ENCODE peak calls at places on chromosomes 4 and X, in five cellular contexts. C is lower lobe of right lung, M is left lung, P is HepG2, V is body of pancreas. S is an unnamed sample. For H3K27me3 and H3K9me3, the result is how much of the 10 kb centered on the place peaks cover.

GRCh38 chr4:113958766-113959540 is 20.5 kb downstream of the ARSJ start:
- ATAC-seq in C (peak), M (peak), P (peak), V (peak), S (peak)

GRCh38 chr4:37601527-37601926 is 84.6 kb downstream of the RELL1 start:
- ATAC-seq in C (peak), M (peak), P (no peak), V (no peak), S (no peak)

GRCh38 chrX:96424007-96424406 is 260.6 kb upstream of the DIAPH2 start:
- ATAC-seq in C (no peak), M (peak), P (no peak), V (no peak), S (peak)

GRCh38 chr4:56757270-56757746 is 64.2 kb downstream of the SPINK2 start:
- ATAC-seq in C (peak), M (peak), P (peak), V (no peak), S (no peak)

GRCh38 chr4:1604706-1605205 is 79.4 kb downstream of the FAM53A start:
- ATAC-seq in C (peak), M (peak), P (peak), V (peak), S (no peak)

GRCh38 chr4:142405021-142405991 is 440.8 kb downstream of the INPP4B start:
- ATAC-seq in C (peak), M (peak), P (peak), V (peak), S (peak)

GRCh38 chrX:17377795-17378194 is 2.8 kb downstream of the NHS start:
- ATAC-seq in C (no peak), M (no peak), P (no peak), V (no peak), S (no peak)

GRCh38 chr4:158172196-158172557 is 648 bp downstream of the GASK1B start:
- ATAC-seq in C (no peak), M (peak), P (no peak), V (no peak), S (no peak)

GRCh38 chr4:186946682-186947294 is 223.1 kb upstream of the FAT1 start:
- ATAC-seq in C (no peak), M (no peak), P (peak), V (peak), S (no peak)

GRCh38 chr4:122764071-122764807 is 31.7 kb downstream of the BBS12 start:
- ATAC-seq in C (no peak), M (no peak), P (no peak), V (no peak), S (no peak)

GRCh38 chr4:101604976-101605375 is 185.6 kb upstream of the BANK1 start:
- ATAC-seq in C (no peak), M (no peak), P (no peak), V (no peak), S (no peak)

GRCh38 chrX:106898462-106898861 is 4.7 kb downstream of the RIPPLY1 start:
- ATAC-seq in C (peak), M (peak), P (peak), V (peak), S (no peak)

GRCh38 chr4:94803181-94803580 is 45.4 kb downstream of the BMPR1B start:
- ATAC-seq in C (no peak), M (no peak), P (no peak), V (no peak), S (no peak)

GRCh38 chr4:142091691-142092182 is 455.4 kb downstream of the IL15 start:
- ATAC-seq in C (peak), M (peak), P (no peak), V (peak), S (peak)

GRCh38 chr4:138267835-138268234 is 25.7 kb upstream of the SLC7A11 start:
- ATAC-seq in C (no peak), M (no peak), P (no peak), V (no peak), S (no peak)

GRCh38 chr4:86972997-86973396 is 38.2 kb downstream of the AFF1 start:
- ATAC-seq in C (peak), M (peak), P (peak), V (peak), S (peak)

GRCh38 chrX:94742772-94743171 is 1068.8 kb downstream of the FAM133A start:
- ATAC-seq in C (no peak), M (no peak), P (no peak), V (peak), S (no peak)

GRCh38 chrX:24682739-24683432 is 10.8 kb upstream of the POLA1 start:
- ATAC-seq in C (no peak), M (no peak), P (no peak), V (no peak), S (no peak)

GRCh38 chr4:140260227-140260626 is 106.2 kb upstream of the MAML3 start:
- ATAC-seq in C (no peak), M (no peak), P (no peak), V (no peak), S (no peak)

GRCh38 chrX:54484666-54485065 is 11.4 kb downstream of the FGD1 start:
- ATAC-seq in C (no peak), M (no peak), P (peak), V (no peak), S (no peak)

GRCh38 chrX:54482839-54483593 is 13.0 kb downstream of the FGD1 start:
- ATAC-seq in C (peak), M (no peak), P (no peak), V (no peak), S (no peak)

GRCh38 chrX:54481751-54482150 is 14.3 kb downstream of the FGD1 start:
- ATAC-seq in C (no peak), M (no peak), P (peak), V (no peak), S (no peak)

GRCh38 chrX:54479471-54480122 is 16.4 kb downstream of the FGD1 start:
- ATAC-seq in C (no peak), M (no peak), P (no peak), V (no peak), S (no peak)

DNA sequence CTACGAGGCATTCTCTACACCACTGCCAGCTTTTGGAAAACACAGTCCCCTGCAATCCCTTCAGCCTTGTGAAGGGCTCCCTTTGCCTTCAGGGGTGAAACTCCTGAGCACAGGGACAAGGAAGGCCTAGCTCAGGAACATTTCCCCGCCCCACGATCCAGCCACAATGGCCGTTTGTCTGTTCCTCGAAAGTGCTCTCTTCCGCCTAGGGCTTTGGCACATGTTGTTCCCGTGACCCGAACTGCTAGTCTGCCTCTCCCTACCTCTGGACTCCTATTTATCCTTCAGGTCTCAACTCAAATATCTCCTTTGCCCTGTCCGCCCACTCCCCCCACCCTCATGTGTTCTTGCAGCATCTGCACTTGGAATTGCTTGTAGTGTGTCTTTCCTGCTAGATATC is 12.1 kb downstream of the FGD1 start:
- ATAC-seq in C (no peak), M (no peak), P (peak), V (no peak), S (no peak)
- H3K4me3 ChIP-seq in C (no peak), M (no peak), P (no peak), V (no peak), S (no peak)

GRCh38 chr4:16106956-16107355 is 23.1 kb upstream of the PROM1 start:
- ATAC-seq in C (no peak), M (no peak), P (no peak), V (no peak), S (no peak)

GRCh38 chr4:16102356-16102755 is 18.5 kb upstream of the PROM1 start:
- ATAC-seq in C (no peak), M (no peak), P (no peak), V (no peak), S (no peak)

GRCh38 chr4:16109256-16109655 is 25.4 kb upstream of the PROM1 start:
- ATAC-seq in C (no peak), M (no peak), P (no peak), V (no peak), S (no peak)

GRCh38 chr4:16100833-16101232 is 17.0 kb upstream of the PROM1 start:
- ATAC-seq in C (no peak), M (no peak), P (no peak), V (no peak), S (no peak)

GRCh38 chr4:16104520-16104919 is 20.7 kb upstream of the PROM1 start:
- ATAC-seq in C (no peak), M (no peak), P (no peak), V (no peak), S (no peak)
- H3K27me3 ChIP-seq in C (under half), M (under half), P (under half), V (under half), S (under half)

DNA sequence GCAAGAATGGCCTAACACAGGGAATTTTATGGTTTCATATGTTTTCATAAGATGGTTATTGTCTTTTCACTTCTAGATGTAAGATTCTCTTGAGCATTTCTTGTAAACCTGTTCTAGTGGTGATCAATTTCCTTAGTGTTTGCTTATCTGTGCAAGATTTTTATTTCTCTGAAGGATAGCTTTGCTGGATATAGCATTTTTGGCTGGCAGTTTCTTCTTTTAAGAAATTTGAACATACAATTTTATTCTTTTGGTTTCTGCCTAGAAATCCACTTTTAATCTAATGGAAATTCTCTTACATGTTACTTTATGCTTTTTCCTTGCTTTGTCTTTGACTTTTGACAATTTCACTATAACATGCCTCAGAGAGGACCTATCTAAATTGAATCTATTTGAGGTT is 276.5 kb upstream of the SFRP2 start:
- ATAC-seq in C (no peak), M (no peak), P (no peak), V (no peak), S (no peak)
- H3K9me3 ChIP-seq in C (under half), M (under half), P (under half), V (under half), S (under half)

GRCh38 chrX:139691843-139692505 is 16.0 kb downstream of the MCF2 start:
- ATAC-seq in C (peak), M (peak), P (peak), V (peak), S (peak)

GRCh38 chrX:139692908-139693307 is 15.1 kb downstream of the MCF2 start:
- ATAC-seq in C (no peak), M (no peak), P (no peak), V (no peak), S (no peak)

GRCh38 chrX:139692506-139692849 is 15.5 kb downstream of the MCF2 start:
- ATAC-seq in C (peak), M (peak), P (no peak), V (peak), S (no peak)

GRCh38 chrX:139691493-139691842 is 16.5 kb downstream of the MCF2 start:
- ATAC-seq in C (no peak), M (peak), P (peak), V (no peak), S (no peak)
- H3K4me3 ChIP-seq in C (peak), M (peak), P (no peak), V (no peak), S (peak)

DNA sequence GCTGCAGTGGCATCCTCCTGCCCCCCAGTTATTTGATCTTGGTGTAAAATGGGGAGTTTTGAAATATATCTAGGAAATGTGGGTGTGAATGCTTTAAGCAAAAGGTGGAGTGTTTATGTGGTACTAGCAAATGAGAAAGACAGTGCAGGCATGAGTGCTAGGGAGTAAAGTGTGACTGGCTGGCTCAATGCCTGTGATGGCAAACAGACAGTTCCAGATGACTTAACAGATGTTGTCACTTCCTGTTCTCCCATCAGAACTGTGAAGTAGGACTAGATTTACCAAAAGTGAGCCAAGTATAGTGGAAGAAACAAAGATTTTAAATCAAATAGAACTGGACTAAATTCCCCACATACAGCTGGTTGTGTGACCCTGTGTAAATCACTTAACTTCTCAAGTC is 8.4 kb upstream of the AMOT start:
- ATAC-seq in C (no peak), M (no peak), P (no peak), V (no peak), S (peak)
- H3K27me3 ChIP-seq in C (under half), M (under half), P (under half), V (under half), S (under half)

GRCh38 chr4:144989306-144989705 is 108.7 kb downstream of the ANAPC10 start:
- ATAC-seq in C (no peak), M (no peak), P (no peak), V (no peak), S (no peak)

GRCh38 chr4:144985014-144985413 is 113.0 kb downstream of the ANAPC10 start:
- ATAC-seq in C (no peak), M (no peak), P (no peak), V (no peak), S (no peak)

DNA sequence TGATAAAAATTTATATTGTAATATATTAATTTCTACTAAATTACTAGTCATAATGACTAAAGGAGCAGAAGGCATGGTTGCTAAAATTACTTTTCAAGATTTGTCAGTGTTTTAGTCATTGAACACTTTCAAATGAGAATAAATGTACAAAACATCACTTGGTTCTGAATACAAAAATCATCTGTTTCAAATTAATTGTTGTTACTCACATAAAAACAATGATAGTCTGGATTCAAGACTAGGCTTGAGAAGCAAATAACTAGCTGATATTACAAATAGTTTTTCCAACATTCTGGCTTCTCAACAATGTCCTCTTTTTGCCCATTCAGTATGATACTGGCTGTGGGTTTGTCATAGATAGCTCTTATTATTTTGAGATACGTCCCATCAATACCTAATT is 112.5 kb downstream of the ANAPC10 start:
- ATAC-seq in C (no peak), M (no peak), P (no peak), V (no peak), S (peak)
- H3K9me3 ChIP-seq in C (under half), M (under half), P (under half), V (under half), S (under half)